ENCODE peak calls at places on chromosomes 3 and 15, in seven cellular contexts. S is spleen, T is IMR-90, V is mucosa of descending colon, U is keratinocyte, K is stomach, X is lung. Q is an unnamed sample.
A peak's percentile ranks its signal among the peaks of the same experiment; 100 is the strongest.

GRCh38 chr3:126040386-126040785 is 43.5 kb downstream of the SLC41A3 start:
- DNase-seq in S (no peak), K (peak; percentile 2), X (no peak), U (no peak), V (no peak), T (no peak), Q (no peak)

GRCh38 chr3:50297384-50297775 is 1.8 kb downstream of the HYAL3 start:
- DNase-seq in K (no peak), U (no peak), T (no peak), X (no peak), V (peak; percentile 61), S (peak; percentile 81), Q (peak; percentile 45)

GRCh38 chr3:144590854-144591253 is 619.2 kb downstream of the DIPK2A start:
- DNase-seq in T (peak; percentile 94), K (no peak), U (no peak), X (no peak), S (no peak), V (no peak), Q (no peak)

GRCh38 chr3:30102372-30102771 is 504.0 kb upstream of the TGFBR2 start:
- DNase-seq in U (no peak), S (no peak), V (no peak), T (no peak), K (no peak), X (no peak), Q (no peak)

GRCh38 chr3:171285287-171285686 is 174.9 kb downstream of the TNIK start:
- DNase-seq in X (no peak), S (no peak), U (no peak), T (no peak), V (no peak), K (no peak), Q (no peak)

GRCh38 chr3:40505599-40506462 is at the start of gene ZNF620:
- DNase-seq in V (peak; percentile 78), K (peak; percentile 86), S (peak; percentile 86), U (no peak), T (peak; percentile 54), X (peak; percentile 84), Q (peak; percentile 92)

GRCh38 chr3:154274345-154274744 is 49.9 kb downstream of the DHX36 start:
- DNase-seq in S (no peak), T (no peak), U (no peak), K (no peak), V (no peak), X (no peak), Q (no peak)

GRCh38 chr3:172446198-172446597 is 2.1 kb downstream of the GHSR start:
- DNase-seq in U (no peak), S (no peak), T (no peak), X (no peak), V (no peak), K (no peak), Q (no peak)

GRCh38 chr3:126274735-126275734 is 82.2 kb downstream of the KLF15 start:
- DNase-seq in X (no peak), T (no peak), V (no peak), S (no peak), U (no peak), K (no peak), Q (no peak)

GRCh38 chr3:194512895-194513601 is 26.2 kb upstream of the ATP13A3 start:
- DNase-seq in X (no peak), U (no peak), S (no peak), V (no peak), T (no peak), K (peak; percentile 47), Q (no peak)

GRCh38 chr15:48324949-48325348 is 6.3 kb upstream of the DUT start:
- DNase-seq in X (no peak), U (no peak), V (no peak), S (no peak), T (no peak), K (no peak), Q (no peak)

GRCh38 chr15:66842710-66843441 is 140.8 kb downstream of the SMAD6 start:
- DNase-seq in V (peak; percentile 83), S (peak; percentile 82), K (peak; percentile 75), T (peak; percentile 59), U (no peak), X (peak; percentile 82), Q (peak; percentile 83)

GRCh38 chr15:89781055-89781454 is 4.9 kb downstream of the MESP2 start:
- DNase-seq in U (no peak), K (no peak), X (no peak), V (peak; percentile 80), S (peak; percentile 74), T (no peak), Q (no peak)

GRCh38 chr3:66075281-66075680 is 36.6 kb upstream of the MAGI1 start:
- DNase-seq in K (no peak), V (no peak), U (no peak), T (peak; percentile 89), X (no peak), S (no peak), Q (no peak)

GRCh38 chr3:25001041-25001591 is 426.9 kb upstream of the RARB start:
- DNase-seq in S (no peak), V (no peak), U (no peak), X (no peak), K (no peak), T (no peak), Q (no peak)

GRCh38 chr3:74883690-74884089 is 269.2 kb upstream of the CNTN3 start:
- DNase-seq in K (no peak), T (peak; percentile 5), X (no peak), V (no peak), U (no peak), S (no peak), Q (peak; percentile 19)

GRCh38 chr3:143786229-143787199 is 61.8 kb downstream of the SLC9A9 start:
- DNase-seq in K (peak; percentile 30), U (no peak), X (no peak), S (no peak), T (peak; percentile 17), V (no peak), Q (peak; percentile 16)

GRCh38 chr3:194738254-194739093 is 52.8 kb downstream of the FAM43A start:
- DNase-seq in U (no peak), S (no peak), K (no peak), X (no peak), V (no peak), T (peak; percentile 72), Q (peak; percentile 39)

GRCh38 chr3:110419096-110419495 is 652.5 kb upstream of the NECTIN3 start:
- DNase-seq in X (no peak), T (no peak), S (no peak), K (no peak), V (no peak), U (no peak), Q (no peak)

GRCh38 chr3:71048948-71049347 is 534.6 kb downstream of the FOXP1 start:
- DNase-seq in T (no peak), S (no peak), V (no peak), K (peak; percentile 41), U (no peak), X (no peak), Q (no peak)

GRCh38 chr3:143135150-143135549 is 15.6 kb downstream of the CHST2 start:
- DNase-seq in X (no peak), K (no peak), V (no peak), S (no peak), T (peak; percentile 95), U (peak; percentile 65), Q (no peak)

GRCh38 chr3:14426305-14426620 is 23.9 kb downstream of the SLC6A6 start:
- DNase-seq in T (no peak), K (no peak), U (no peak), X (no peak), V (no peak), S (no peak), Q (no peak)
- TF ChIP-seq CTCF in T (no peak), K (no peak), U (no peak), X (no peak), V (no peak), S (no peak), Q (no peak)

GRCh38 chr3:188218571-188218970 is 64.6 kb downstream of the LPP start:
- DNase-seq in V (no peak), T (no peak), U (no peak), X (no peak), K (no peak), S (no peak), Q (no peak)

GRCh38 chr3:188220988-188221818 is 67.2 kb downstream of the LPP start:
- DNase-seq in K (no peak), U (no peak), V (no peak), T (peak; percentile 76), X (no peak), S (no peak), Q (no peak)

GRCh38 chr3:188217681-188218080 is 63.7 kb downstream of the LPP start:
- DNase-seq in V (no peak), T (no peak), U (no peak), K (no peak), X (no peak), S (no peak), Q (no peak)

GRCh38 chr3:188220097-188220788 is 66.3 kb downstream of the LPP start:
- DNase-seq in X (no peak), T (peak; percentile 73), K (no peak), S (no peak), V (no peak), U (no peak), Q (no peak)

GRCh38 chr3:188219147-188219546 is 65.2 kb downstream of the LPP start:
- DNase-seq in K (no peak), X (no peak), T (no peak), S (no peak), U (no peak), V (no peak), Q (no peak)
- H3K9me3 ChIP-seq in K (no peaks in the 10 kb centered on the region), X (no peaks in the 10 kb centered on the region), T (no peaks in the 10 kb centered on the region), S (no peaks in the 10 kb centered on the region), U (no peaks in the 10 kb centered on the region), V (no peaks in the 10 kb centered on the region), Q (no peaks in the 10 kb centered on the region)

DNA sequence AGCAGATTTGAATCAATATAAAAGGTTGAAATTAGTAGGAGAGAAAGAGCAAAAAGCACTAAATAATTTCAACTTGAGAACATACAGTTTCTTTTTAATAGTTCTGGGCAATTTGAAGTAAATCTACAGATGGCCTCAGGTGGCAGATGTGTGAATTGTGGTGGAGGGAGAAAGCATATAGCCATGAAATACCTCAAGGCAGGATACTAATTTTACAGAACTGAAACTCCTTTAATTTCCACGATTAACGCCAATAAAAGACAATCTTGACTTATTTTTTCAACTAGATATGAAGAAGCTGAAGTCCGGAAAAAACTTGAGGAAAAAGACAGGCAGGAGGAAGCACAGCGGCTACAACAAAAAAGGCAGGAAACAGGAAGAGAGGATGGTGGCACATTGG is 34.5 kb downstream of the USP8 start:
- DNase-seq in X (no peak), V (no peak), U (no peak), S (no peak), K (no peak), T (no peak), Q (no peak)
- H3K36me3 ChIP-seq in X (peaks cover 9% of the 10 kb centered on the region), V (no peaks in the 10 kb centered on the region), U (no peaks in the 10 kb centered on the region), S (no peaks in the 10 kb centered on the region), K (peaks cover 92% of the 10 kb centered on the region), T (peaks cover 25% of the 10 kb centered on the region), Q (peaks cover 5% of the 10 kb centered on the region)

GRCh38 chr3:16318216-16318615 is 53.2 kb downstream of the OXNAD1 start:
- DNase-seq in T (peak; percentile 83), S (no peak), U (no peak), K (no peak), V (no peak), X (no peak), Q (no peak)

GRCh38 chr3:16319723-16320122 is 54.7 kb downstream of the OXNAD1 start:
- DNase-seq in X (no peak), S (no peak), V (no peak), K (no peak), U (no peak), T (no peak), Q (no peak)

GRCh38 chr3:16317561-16317945 is 52.5 kb downstream of the OXNAD1 start:
- DNase-seq in K (no peak), U (no peak), V (no peak), X (no peak), S (no peak), T (no peak), Q (no peak)

GRCh38 chr3:16316847-16317560 is 52.0 kb downstream of the OXNAD1 start:
- DNase-seq in X (no peak), S (no peak), V (no peak), K (no peak), T (no peak), U (no peak), Q (no peak)

GRCh38 chr3:16319307-16319706 is 54.3 kb downstream of the OXNAD1 start:
- DNase-seq in U (no peak), X (no peak), V (no peak), S (no peak), K (peak; percentile 33), T (no peak), Q (no peak)
- TF ChIP-seq CTCF in U (peak; percentile 39), X (no peak), V (no peak), S (no peak), K (no peak), T (peak; percentile 20), Q (no peak)

Q was measured in body of pancreas.